ENCODE peak calls at places on chromosomes 7 and 10, in six cellular contexts. One of them, this sample, is unnamed.

GRCh38 chr7:116395125-116395791 is 104.3 kb upstream of the CAV2 start:
- DNase-seq in IMR-90: peak; percentile 94
- DNase-seq in GM20000: no peak
- DNase-seq in WERI-Rb-1: no peak
- DNase-seq in MM.1S: no peak
- DNase-seq in bronchial epithelial cell: peak; percentile 98
- DNase-seq in this sample: no peak

GRCh38 chr7:31955021-31955420 is 115.2 kb downstream of the PDE1C start:
- DNase-seq in IMR-90: no peak
- DNase-seq in GM20000: no peak
- DNase-seq in WERI-Rb-1: no peak
- DNase-seq in MM.1S: no peak
- DNase-seq in bronchial epithelial cell: no peak
- DNase-seq in this sample: no peak

GRCh38 chr7:144780071-144780608 is 55.7 kb downstream of the TPK1 start:
- DNase-seq in IMR-90: no peak
- DNase-seq in GM20000: no peak
- DNase-seq in WERI-Rb-1: no peak
- DNase-seq in MM.1S: no peak
- DNase-seq in bronchial epithelial cell: peak; percentile 88
- DNase-seq in this sample: no peak

GRCh38 chr7:2309889-2310331 is 4.3 kb downstream of the SNX8 start:
- DNase-seq in IMR-90: peak; percentile 89
- DNase-seq in GM20000: no peak
- DNase-seq in WERI-Rb-1: no peak
- DNase-seq in MM.1S: no peak
- DNase-seq in bronchial epithelial cell: peak; percentile 17
- DNase-seq in this sample: no peak

GRCh38 chr7:91047636-91048035 is 216.6 kb upstream of the FZD1 start:
- DNase-seq in IMR-90: peak; percentile 20
- DNase-seq in GM20000: no peak
- DNase-seq in WERI-Rb-1: no peak
- DNase-seq in MM.1S: no peak
- DNase-seq in bronchial epithelial cell: no peak
- DNase-seq in this sample: no peak

GRCh38 chr7:158192956-158193355 is 394.7 kb downstream of the PTPRN2 start:
- DNase-seq in IMR-90: no peak
- DNase-seq in GM20000: no peak
- DNase-seq in WERI-Rb-1: no peak
- DNase-seq in MM.1S: no peak
- DNase-seq in bronchial epithelial cell: no peak
- DNase-seq in this sample: no peak

GRCh38 chr7:156898938-156899337 is 6.0 kb upstream of the LMBR1 start:
- DNase-seq in IMR-90: peak; percentile 11
- DNase-seq in GM20000: no peak
- DNase-seq in WERI-Rb-1: no peak
- DNase-seq in MM.1S: no peak
- DNase-seq in bronchial epithelial cell: peak; percentile 40
- DNase-seq in this sample: no peak

GRCh38 chr10:688621-689426 is 644 bp downstream of the DIP2C start:
- DNase-seq in IMR-90: peak; percentile 37
- DNase-seq in GM20000: no peak
- DNase-seq in WERI-Rb-1: peak; percentile 21
- DNase-seq in MM.1S: no peak
- DNase-seq in bronchial epithelial cell: no peak
- DNase-seq in this sample: no peak

GRCh38 chr10:43861966-43862751 is 213.5 kb upstream of the ZNF32 start:
- DNase-seq in IMR-90: peak; percentile 96
- DNase-seq in GM20000: no peak
- DNase-seq in WERI-Rb-1: no peak
- DNase-seq in MM.1S: no peak
- DNase-seq in bronchial epithelial cell: no peak
- DNase-seq in this sample: no peak

GRCh38 chr10:89073719-89074118 is 83.1 kb downstream of the FAS start:
- DNase-seq in IMR-90: no peak
- DNase-seq in GM20000: no peak
- DNase-seq in WERI-Rb-1: no peak
- DNase-seq in MM.1S: no peak
- DNase-seq in bronchial epithelial cell: no peak
- DNase-seq in this sample: no peak

GRCh38 chr10:103125323-103126267 is 67.5 kb downstream of the NT5C2 start:
- DNase-seq in IMR-90: peak; percentile 19
- DNase-seq in GM20000: peak; percentile 62
- DNase-seq in WERI-Rb-1: peak; percentile 33
- DNase-seq in MM.1S: no peak
- DNase-seq in bronchial epithelial cell: no peak
- DNase-seq in this sample: no peak

GRCh38 chr7:47534322-47535032 is 47.4 kb downstream of the TNS3 start:
- DNase-seq in IMR-90: no peak
- DNase-seq in GM20000: no peak
- DNase-seq in WERI-Rb-1: no peak
- DNase-seq in MM.1S: no peak
- DNase-seq in bronchial epithelial cell: peak; percentile 92
- DNase-seq in this sample: no peak

DNA sequence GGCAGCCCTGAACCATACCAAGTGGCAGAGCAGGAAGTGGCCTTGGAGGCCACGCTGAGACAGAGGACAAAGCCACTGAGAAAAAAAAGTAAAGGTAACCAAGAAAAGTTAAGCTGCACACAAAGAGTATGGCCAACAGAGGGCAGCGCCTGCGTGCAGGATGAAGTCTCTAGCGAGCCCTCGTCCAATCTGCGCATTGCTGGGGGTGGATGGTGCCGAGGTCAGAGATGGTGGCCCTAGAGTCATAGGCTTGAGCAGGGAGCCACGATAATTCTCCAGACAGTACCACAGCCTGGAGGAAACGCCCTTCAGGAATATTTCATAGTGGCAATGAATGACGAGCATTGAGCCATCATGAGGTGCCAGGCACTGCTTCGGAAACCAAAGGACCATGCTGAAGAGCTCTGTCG is 9.7 kb downstream of the ATP6V0E2 start:
- DNase-seq in IMR-90: peak; percentile 51
- DNase-seq in GM20000: peak; percentile 64
- DNase-seq in WERI-Rb-1: peak; percentile 83
- DNase-seq in MM.1S: peak; percentile 44
- DNase-seq in bronchial epithelial cell: peak; percentile 37
- DNase-seq in this sample: peak; percentile 75
- TF ChIP-seq CTCF in IMR-90: peak; percentile 77
- TF ChIP-seq CTCF in GM20000: peak; percentile 47
- TF ChIP-seq CTCF in WERI-Rb-1: peak; percentile 92
- TF ChIP-seq CTCF in MM.1S: peak; percentile 57
- TF ChIP-seq CTCF in bronchial epithelial cell: peak; percentile 81
- TF ChIP-seq CTCF in this sample: peak; percentile 69

GRCh38 chr7:132720835-132721234 is 144.6 kb upstream of the PLXNA4 start:
- DNase-seq in IMR-90: no peak
- DNase-seq in GM20000: no peak
- DNase-seq in WERI-Rb-1: no peak
- DNase-seq in MM.1S: no peak
- DNase-seq in bronchial epithelial cell: no peak
- DNase-seq in this sample: no peak
- TF ChIP-seq CTCF in IMR-90: no peak
- TF ChIP-seq CTCF in GM20000: no peak
- TF ChIP-seq CTCF in WERI-Rb-1: no peak
- TF ChIP-seq CTCF in MM.1S: no peak
- TF ChIP-seq CTCF in bronchial epithelial cell: no peak
- TF ChIP-seq CTCF in this sample: no peak

DNA sequence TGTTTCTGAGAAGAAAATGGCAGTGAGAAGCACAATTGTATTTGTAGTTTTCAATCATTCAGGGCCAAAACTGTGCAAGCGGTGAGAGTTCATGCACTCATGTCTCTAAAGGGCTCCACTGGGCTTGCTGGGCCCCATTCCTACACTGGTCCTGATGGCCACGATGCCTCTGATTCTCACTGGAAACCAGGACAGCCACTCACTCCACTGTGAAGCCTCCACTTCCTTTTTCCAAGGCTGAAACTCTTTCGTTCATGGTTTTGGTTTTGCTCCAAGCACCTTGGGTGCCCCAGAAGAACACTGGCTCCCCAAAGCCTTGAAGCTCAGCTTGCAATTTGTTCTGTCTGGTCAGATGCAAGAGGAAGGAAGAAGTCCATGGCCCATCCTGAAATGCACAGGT is 390.0 kb upstream of the MKI67 start:
- DNase-seq in IMR-90: no peak
- DNase-seq in GM20000: no peak
- DNase-seq in WERI-Rb-1: no peak
- DNase-seq in MM.1S: no peak
- DNase-seq in bronchial epithelial cell: no peak
- DNase-seq in this sample: no peak
- TF ChIP-seq CTCF in IMR-90: no peak
- TF ChIP-seq CTCF in GM20000: no peak
- TF ChIP-seq CTCF in WERI-Rb-1: no peak
- TF ChIP-seq CTCF in MM.1S: no peak
- TF ChIP-seq CTCF in bronchial epithelial cell: no peak
- TF ChIP-seq CTCF in this sample: no peak

GRCh38 chr10:67308912-67309311 is 383.1 kb downstream of the LRRTM3 start:
- DNase-seq in IMR-90: no peak
- DNase-seq in GM20000: no peak
- DNase-seq in WERI-Rb-1: no peak
- DNase-seq in MM.1S: no peak
- DNase-seq in bronchial epithelial cell: no peak
- DNase-seq in this sample: no peak

GRCh38 chr10:67302701-67303100 is 376.9 kb downstream of the LRRTM3 start:
- DNase-seq in IMR-90: no peak
- DNase-seq in GM20000: no peak
- DNase-seq in WERI-Rb-1: no peak
- DNase-seq in MM.1S: no peak
- DNase-seq in bronchial epithelial cell: no peak
- DNase-seq in this sample: no peak

GRCh38 chr10:67306588-67307205 is 380.9 kb downstream of the LRRTM3 start:
- DNase-seq in IMR-90: peak; percentile 4
- DNase-seq in GM20000: peak; percentile 25
- DNase-seq in WERI-Rb-1: no peak
- DNase-seq in MM.1S: peak; percentile 39
- DNase-seq in bronchial epithelial cell: peak; percentile 27
- DNase-seq in this sample: no peak
- TF ChIP-seq CTCF in IMR-90: peak; percentile 49
- TF ChIP-seq CTCF in GM20000: peak; percentile 39
- TF ChIP-seq CTCF in WERI-Rb-1: peak; percentile 45
- TF ChIP-seq CTCF in MM.1S: peak; percentile 58
- TF ChIP-seq CTCF in bronchial epithelial cell: peak; percentile 49
- TF ChIP-seq CTCF in this sample: peak; percentile 49

GRCh38 chr10:101069441-101069840 is 7.7 kb downstream of the KAZALD1 start:
- DNase-seq in IMR-90: no peak
- DNase-seq in GM20000: no peak
- DNase-seq in WERI-Rb-1: no peak
- DNase-seq in MM.1S: no peak
- DNase-seq in bronchial epithelial cell: no peak
- DNase-seq in this sample: no peak
- TF ChIP-seq CTCF in IMR-90: no peak
- TF ChIP-seq CTCF in GM20000: no peak
- TF ChIP-seq CTCF in WERI-Rb-1: no peak
- TF ChIP-seq CTCF in MM.1S: no peak
- TF ChIP-seq CTCF in bronchial epithelial cell: no peak
- TF ChIP-seq CTCF in this sample: no peak